ENCODE peak calls at places on chromosomes 16 and 17, in six cellular contexts. S, T, D, H, N and X are unnamed samples.

GRCh38 chr16:51306116-51306515 is 155.0 kb upstream of the SALL1 start:
- DNase-seq in S (peak; percentile 41), T (no peak), D (no peak), H (no peak), N (no peak), X (no peak)

GRCh38 chr16:88747588-88748301 is 37.3 kb downstream of the PIEZO1 start:
- DNase-seq in S (no peak), T (peak; percentile 69), D (peak; percentile 45), H (peak; percentile 69), N (no peak), X (peak; percentile 67)

GRCh38 chr16:12961621-12962020 is 60.2 kb downstream of the SHISA9 start:
- DNase-seq in S (no peak), T (no peak), D (no peak), H (no peak), N (no peak), X (no peak)

GRCh38 chr17:64778367-64779290 is 116.5 kb upstream of the SMURF2 start:
- DNase-seq in S (no peak), T (peak; percentile 30), D (peak; percentile 30), H (no peak), N (no peak), X (no peak)

GRCh38 chr17:49086649-49087048 is 45.9 kb upstream of the B4GALNT2 start:
- DNase-seq in S (no peak), T (no peak), D (no peak), H (no peak), N (no peak), X (no peak)

GRCh38 chr16:86167061-86167460 is 268.1 kb downstream of the IRF8 start:
- DNase-seq in S (no peak), T (no peak), D (no peak), H (no peak), N (no peak), X (no peak)

GRCh38 chr16:22317625-22318024 is 20.4 kb downstream of the POLR3E start:
- DNase-seq in S (no peak), T (no peak), D (no peak), H (no peak), N (no peak), X (no peak)

GRCh38 chr17:73901661-73902415 is 257.6 kb upstream of the SDK2 start:
- DNase-seq in S (no peak), T (no peak), D (peak; percentile 72), H (no peak), N (no peak), X (no peak)

GRCh38 chr17:48578616-48579560 is 738 bp upstream of the HOXB4 start:
- DNase-seq in S (no peak), T (no peak), D (no peak), H (no peak), N (no peak), X (no peak)

GRCh38 chr16:89623511-89624232 is 10.2 kb downstream of the DPEP1 start:
- DNase-seq in S (no peak), T (no peak), D (no peak), H (no peak), N (no peak), X (no peak)

GRCh38 chr16:85354623-85355514 is 242.6 kb upstream of the CIBAR2 start:
- DNase-seq in S (peak; percentile 34), T (peak; percentile 71), D (no peak), H (no peak), N (peak; percentile 70), X (no peak)

GRCh38 chr17:49640556-49640955 is 37.3 kb downstream of the SPOP start:
- DNase-seq in S (peak; percentile 37), T (no peak), D (no peak), H (no peak), N (no peak), X (no peak)

GRCh38 chr16:55273959-55274358 is 50.0 kb upstream of the IRX6 start:
- DNase-seq in S (no peak), T (no peak), D (no peak), H (no peak), N (no peak), X (no peak)

GRCh38 chr17:63960430-63960829 is 12.3 kb downstream of the SCN4A start:
- DNase-seq in S (no peak), T (no peak), D (no peak), H (no peak), N (no peak), X (no peak)

GRCh38 chr16:14682121-14682520 is 12.0 kb downstream of the PLA2G10 start:
- DNase-seq in S (no peak), T (no peak), D (no peak), H (no peak), N (no peak), X (no peak)

GRCh38 chr16:12391974-12392373 is 411.7 kb downstream of the CPPED1 start:
- DNase-seq in S (no peak), T (no peak), D (no peak), H (no peak), N (no peak), X (no peak)